ENCODE peak calls at places on chromosomes 12 and 14, in five cellular contexts. L is kidney, P is keratinocyte, S is tibial artery, D is lung. E is an unnamed sample.
A peak's percentile ranks its signal among the peaks of the same experiment; 100 is the strongest.

GRCh38 chr12:52066346-52067080 is 3.3 kb upstream of the ATG101 start:
- DNase-seq in S (no peak), L (no peak), P (no peak), D (no peak), E (no peak)

GRCh38 chr14:68815288-68816182 is 22.7 kb upstream of the ZFP36L1 start:
- DNase-seq in S (peak; percentile 73), P (no peak), L (no peak), D (no peak), E (no peak)

GRCh38 chr14:36069535-36069900 is 107.0 kb downstream of the PTCSC3 start:
- DNase-seq in S (no peak), L (no peak), D (peak; percentile 64), P (peak; percentile 45), E (no peak)

GRCh38 chr12:87704374-87704773 is 324.8 kb downstream of the C12orf50 start:
- DNase-seq in D (no peak), P (no peak), S (no peak), L (no peak), E (no peak)

GRCh38 chr14:92690171-92691011 is 58.0 kb downstream of the LGMN start:
- DNase-seq in D (peak; percentile 46), S (no peak), L (peak; percentile 79), P (no peak), E (no peak)

GRCh38 chr12:95805864-95806669 is 15.5 kb upstream of the NTN4 start:
- DNase-seq in D (no peak), P (peak; percentile 76), S (peak; percentile 72), L (no peak), E (no peak)

GRCh38 chr12:124296295-124296915 is 1.5 kb downstream of the RFLNA start:
- DNase-seq in S (no peak), L (peak; percentile 65), D (no peak), P (no peak), E (no peak)

GRCh38 chr14:75025082-75025481 is 22.4 kb downstream of the EIF2B2 start:
- DNase-seq in D (no peak), S (no peak), P (no peak), L (no peak), E (no peak)

GRCh38 chr12:57131896-57132744 is 3.8 kb downstream of the LRP1 start:
- DNase-seq in L (no peak), P (no peak), D (no peak), S (no peak), E (no peak)

GRCh38 chr14:35121026-35121886 is 534 bp downstream of the PPP2R3C start:
- DNase-seq in D (no peak), L (no peak), S (no peak), P (no peak), E (no peak)

GRCh38 chr14:83347874-83348273 is 1814.2 kb upstream of the SEL1L start:
- DNase-seq in D (no peak), L (no peak), S (no peak), P (no peak), E (no peak)

GRCh38 chr14:68000516-68000915 is 180.9 kb downstream of the RAD51B start:
- DNase-seq in P (no peak), L (no peak), D (no peak), S (no peak), E (no peak)

GRCh38 chr14:64117671-64118402 is 176.3 kb downstream of the ESR2 start:
- DNase-seq in P (peak; percentile 81), D (no peak), L (peak; percentile 81), S (peak; percentile 92), E (no peak)

GRCh38 chr14:34507459-34507858 is 32.0 kb downstream of the EAPP start:
- DNase-seq in S (no peak), L (no peak), P (no peak), D (no peak), E (no peak)

GRCh38 chr12:68932701-68933563 is at the start of gene CPM:
- DNase-seq in S (peak; percentile 78), L (peak; percentile 89), P (no peak), D (peak; percentile 78), E (no peak)
- H3K27ac ChIP-seq in S (peak within 1 kb of the TSS; percentile 47), L (peak within 1 kb of the TSS; percentile 75), P (no peak within 1 kb of the TSS), D (peak within 1 kb of the TSS; percentile 83), E (peak within 1 kb of the TSS; percentile 38)

DNA sequence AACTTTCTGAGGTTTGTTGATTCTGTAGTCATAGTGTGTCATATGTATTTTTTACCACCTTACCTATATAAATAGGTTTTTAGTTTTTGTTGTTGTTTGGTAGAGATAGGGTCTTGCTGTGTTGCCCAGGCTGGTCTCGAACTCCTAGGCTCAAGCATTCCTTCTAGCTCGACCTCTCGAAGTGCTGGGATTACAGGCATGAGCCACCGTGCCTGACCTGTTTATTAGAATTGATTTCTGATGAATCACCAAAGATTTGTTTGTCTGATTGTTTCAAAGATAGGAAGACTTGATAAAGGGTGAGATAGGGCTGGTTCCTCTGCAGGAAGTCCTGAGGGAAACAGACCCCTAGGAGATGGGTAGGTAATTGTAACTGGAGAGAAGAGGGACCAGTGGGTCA is 481.6 kb downstream of the PCNX1 start:
- DNase-seq in S (no peak), P (no peak), D (no peak), L (no peak), E (no peak)
- H3K27ac ChIP-seq in S (no peak overlapping the region), P (no peak overlapping the region), D (no peak overlapping the region), L (no peak overlapping the region), E (no peak overlapping the region)

GRCh38 chr14:105498430-105499255 is 7.6 kb downstream of the TEDC1 start:
- DNase-seq in D (no peak), P (no peak), L (peak; percentile 70), S (peak; percentile 63), E (no peak)
- H3K27ac ChIP-seq in D (no peak overlapping the region), P (no peak overlapping the region), L (no peak overlapping the region), S (no peak overlapping the region), E (no peak overlapping the region)

DNA sequence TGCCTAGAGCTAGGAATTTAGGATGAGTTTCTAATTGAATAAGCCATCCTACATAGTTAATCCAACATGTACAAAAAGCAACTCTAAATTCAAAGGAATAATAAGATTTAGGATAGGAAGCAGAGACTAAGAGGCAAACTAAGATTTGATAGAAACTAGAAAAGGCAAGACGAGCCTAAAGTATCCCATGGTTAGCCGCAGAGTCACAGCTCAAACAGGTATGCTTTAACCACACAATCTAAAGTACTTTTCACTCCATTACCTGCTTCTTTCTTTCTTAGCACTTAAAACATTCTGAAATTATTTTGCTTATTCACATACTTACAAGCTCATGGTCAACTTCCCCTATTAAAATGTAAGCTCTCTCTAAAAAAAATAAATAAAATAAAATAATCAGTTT is 51.8 kb downstream of the OTOGL start:
- DNase-seq in S (no peak), P (no peak), D (no peak), L (no peak), E (no peak)
- H3K27ac ChIP-seq in S (no peak overlapping the region), P (no peak overlapping the region), D (no peak overlapping the region), L (no peak overlapping the region), E (no peak overlapping the region)